ENCODE peak calls at places on chromosomes 13 and 19, in ten cellular contexts. One of them, this sample, is unnamed.

GRCh38 chr19:29777916-29778315 is 33.9 kb upstream of the CCNE1 start:
- DNase-seq in tibial nerve: no peak
- DNase-seq in uterus: no peak
- DNase-seq in lower lobe of right lung: no peak
- DNase-seq in pancreas: no peak
- DNase-seq in Peyer's patch: no peak
- DNase-seq in psoas muscle: no peak
- DNase-seq in left ventricle myocardium inferior: no peak
- DNase-seq in heart left ventricle: no peak
- DNase-seq in suprapubic skin: no peak
- DNase-seq in this sample: no peak

GRCh38 chr19:33462112-33462726 is 59.4 kb downstream of the PEPD start:
- DNase-seq in heart left ventricle: no peak
- DNase-seq in tibial nerve: no peak
- DNase-seq in Peyer's patch: no peak
- DNase-seq in lower lobe of right lung: peak; percentile 24
- DNase-seq in uterus: no peak
- DNase-seq in left ventricle myocardium inferior: no peak
- DNase-seq in pancreas: no peak
- DNase-seq in psoas muscle: no peak
- DNase-seq in suprapubic skin: no peak
- DNase-seq in this sample: no peak

GRCh38 chr19:32349724-32350475 is 4.5 kb downstream of the ZNF507 start:
- DNase-seq in tibial nerve: no peak
- DNase-seq in Peyer's patch: no peak
- DNase-seq in psoas muscle: no peak
- DNase-seq in left ventricle myocardium inferior: no peak
- DNase-seq in pancreas: no peak
- DNase-seq in heart left ventricle: no peak
- DNase-seq in lower lobe of right lung: no peak
- DNase-seq in uterus: no peak
- DNase-seq in suprapubic skin: no peak
- DNase-seq in this sample: no peak

GRCh38 chr13:82800391-82800790 is 1081.9 kb downstream of the SLITRK1 start:
- DNase-seq in tibial nerve: no peak
- DNase-seq in Peyer's patch: no peak
- DNase-seq in uterus: no peak
- DNase-seq in suprapubic skin: no peak
- DNase-seq in left ventricle myocardium inferior: no peak
- DNase-seq in psoas muscle: no peak
- DNase-seq in heart left ventricle: no peak
- DNase-seq in pancreas: no peak
- DNase-seq in lower lobe of right lung: no peak
- DNase-seq in this sample: no peak

GRCh38 chr19:30842926-30843325 is 470.7 kb downstream of the ZNF536 start:
- DNase-seq in lower lobe of right lung: no peak
- DNase-seq in heart left ventricle: no peak
- DNase-seq in psoas muscle: no peak
- DNase-seq in suprapubic skin: no peak
- DNase-seq in left ventricle myocardium inferior: no peak
- DNase-seq in pancreas: no peak
- DNase-seq in uterus: no peak
- DNase-seq in Peyer's patch: no peak
- DNase-seq in tibial nerve: no peak
- DNase-seq in this sample: peak; percentile 18

GRCh38 chr13:111202745-111203144 is 87.6 kb downstream of the ARHGEF7 start:
- DNase-seq in pancreas: no peak
- DNase-seq in psoas muscle: no peak
- DNase-seq in tibial nerve: no peak
- DNase-seq in left ventricle myocardium inferior: no peak
- DNase-seq in uterus: no peak
- DNase-seq in heart left ventricle: peak; percentile 73
- DNase-seq in lower lobe of right lung: no peak
- DNase-seq in Peyer's patch: peak; percentile 46
- DNase-seq in suprapubic skin: no peak
- DNase-seq in this sample: peak; percentile 69

GRCh38 chr19:30686252-30686762 is 314.1 kb downstream of the ZNF536 start:
- DNase-seq in tibial nerve: no peak
- DNase-seq in Peyer's patch: no peak
- DNase-seq in uterus: no peak
- DNase-seq in lower lobe of right lung: no peak
- DNase-seq in pancreas: no peak
- DNase-seq in psoas muscle: no peak
- DNase-seq in suprapubic skin: no peak
- DNase-seq in left ventricle myocardium inferior: no peak
- DNase-seq in heart left ventricle: no peak
- DNase-seq in this sample: no peak

GRCh38 chr13:63699948-63700347 is 2284.3 kb upstream of the PCDH20 start:
- DNase-seq in psoas muscle: no peak
- DNase-seq in uterus: no peak
- DNase-seq in left ventricle myocardium inferior: no peak
- DNase-seq in tibial nerve: no peak
- DNase-seq in suprapubic skin: no peak
- DNase-seq in heart left ventricle: no peak
- DNase-seq in pancreas: no peak
- DNase-seq in lower lobe of right lung: no peak
- DNase-seq in Peyer's patch: no peak
- DNase-seq in this sample: no peak

GRCh38 chr13:80712026-80712425 is 371.1 kb upstream of the SPRY2 start:
- DNase-seq in lower lobe of right lung: no peak
- DNase-seq in suprapubic skin: no peak
- DNase-seq in pancreas: no peak
- DNase-seq in left ventricle myocardium inferior: no peak
- DNase-seq in Peyer's patch: no peak
- DNase-seq in heart left ventricle: no peak
- DNase-seq in psoas muscle: no peak
- DNase-seq in uterus: no peak
- DNase-seq in tibial nerve: no peak
- DNase-seq in this sample: no peak

GRCh38 chr13:95533545-95534135 is 18.9 kb upstream of the CLDN10 start:
- DNase-seq in pancreas: no peak
- DNase-seq in tibial nerve: no peak
- DNase-seq in lower lobe of right lung: no peak
- DNase-seq in suprapubic skin: no peak
- DNase-seq in psoas muscle: no peak
- DNase-seq in Peyer's patch: no peak
- DNase-seq in uterus: no peak
- DNase-seq in left ventricle myocardium inferior: no peak
- DNase-seq in heart left ventricle: no peak
- DNase-seq in this sample: no peak

GRCh38 chr13:46523972-46524737 is 28.8 kb upstream of the LRCH1 start:
- DNase-seq in lower lobe of right lung: no peak
- DNase-seq in suprapubic skin: no peak
- DNase-seq in Peyer's patch: no peak
- DNase-seq in tibial nerve: no peak
- DNase-seq in left ventricle myocardium inferior: no peak
- DNase-seq in pancreas: no peak
- DNase-seq in heart left ventricle: peak; percentile 19
- DNase-seq in psoas muscle: no peak
- DNase-seq in uterus: no peak
- DNase-seq in this sample: no peak

GRCh38 chr13:20974981-20975585 is 72.5 kb upstream of the XPO4 start:
- DNase-seq in suprapubic skin: no peak
- DNase-seq in psoas muscle: no peak
- DNase-seq in heart left ventricle: no peak
- DNase-seq in lower lobe of right lung: peak; percentile 35
- DNase-seq in left ventricle myocardium inferior: no peak
- DNase-seq in pancreas: no peak
- DNase-seq in uterus: no peak
- DNase-seq in Peyer's patch: no peak
- DNase-seq in tibial nerve: no peak
- DNase-seq in this sample: no peak

GRCh38 chr19:45153339-45154063 is 7.3 kb downstream of the NKPD1 start:
- DNase-seq in lower lobe of right lung: no peak
- DNase-seq in uterus: peak; percentile 42
- DNase-seq in heart left ventricle: peak; percentile 47
- DNase-seq in suprapubic skin: no peak
- DNase-seq in tibial nerve: no peak
- DNase-seq in Peyer's patch: no peak
- DNase-seq in pancreas: peak; percentile 35
- DNase-seq in left ventricle myocardium inferior: peak; percentile 46
- DNase-seq in psoas muscle: peak; percentile 53
- DNase-seq in this sample: no peak

GRCh38 chr13:74891610-74892009 is 590.4 kb downstream of the TBC1D4 start:
- DNase-seq in tibial nerve: no peak
- DNase-seq in Peyer's patch: no peak
- DNase-seq in lower lobe of right lung: no peak
- DNase-seq in uterus: no peak
- DNase-seq in pancreas: no peak
- DNase-seq in heart left ventricle: no peak
- DNase-seq in psoas muscle: no peak
- DNase-seq in left ventricle myocardium inferior: no peak
- DNase-seq in suprapubic skin: no peak
- DNase-seq in this sample: no peak

GRCh38 chr13:33312150-33312908 is 26.8 kb upstream of the STARD13 start:
- DNase-seq in Peyer's patch: no peak
- DNase-seq in pancreas: no peak
- DNase-seq in suprapubic skin: no peak
- DNase-seq in heart left ventricle: no peak
- DNase-seq in tibial nerve: no peak
- DNase-seq in left ventricle myocardium inferior: no peak
- DNase-seq in psoas muscle: no peak
- DNase-seq in uterus: no peak
- DNase-seq in lower lobe of right lung: no peak
- DNase-seq in this sample: no peak

GRCh38 chr13:51494151-51494550 is 41.3 kb upstream of the INTS6 start:
- DNase-seq in pancreas: no peak
- DNase-seq in tibial nerve: no peak
- DNase-seq in psoas muscle: no peak
- DNase-seq in heart left ventricle: no peak
- DNase-seq in suprapubic skin: no peak
- DNase-seq in Peyer's patch: no peak
- DNase-seq in lower lobe of right lung: no peak
- DNase-seq in left ventricle myocardium inferior: no peak
- DNase-seq in uterus: no peak
- DNase-seq in this sample: no peak

GRCh38 chr13:25525884-25526283 is 154.1 kb downstream of the ATP8A2 start:
- DNase-seq in tibial nerve: no peak
- DNase-seq in suprapubic skin: no peak
- DNase-seq in uterus: no peak
- DNase-seq in Peyer's patch: no peak
- DNase-seq in psoas muscle: no peak
- DNase-seq in left ventricle myocardium inferior: no peak
- DNase-seq in heart left ventricle: no peak
- DNase-seq in lower lobe of right lung: no peak
- DNase-seq in pancreas: no peak
- DNase-seq in this sample: no peak

GRCh38 chr19:38209671-38210457 is 14.2 kb downstream of the DPF1 start:
- DNase-seq in Peyer's patch: peak; percentile 25
- DNase-seq in tibial nerve: peak; percentile 66
- DNase-seq in heart left ventricle: peak; percentile 76
- DNase-seq in uterus: peak; percentile 86
- DNase-seq in left ventricle myocardium inferior: peak; percentile 88
- DNase-seq in suprapubic skin: no peak
- DNase-seq in psoas muscle: peak; percentile 82
- DNase-seq in lower lobe of right lung: peak; percentile 70
- DNase-seq in pancreas: no peak
- DNase-seq in this sample: peak; percentile 75
- H3K27ac ChIP-seq in Peyer's patch: peak overlapping the region; percentile 40
- H3K27ac ChIP-seq in tibial nerve: peak overlapping the region; percentile 25
- H3K27ac ChIP-seq in heart left ventricle: peak overlapping the region; percentile 72
- H3K27ac ChIP-seq in uterus: peak overlapping the region; percentile 54
- H3K27ac ChIP-seq in left ventricle myocardium inferior: peak overlapping the region; percentile 83
- H3K27ac ChIP-seq in suprapubic skin: peak overlapping the region; percentile 78
- H3K27ac ChIP-seq in psoas muscle: peak overlapping the region; percentile 4
- H3K27ac ChIP-seq in lower lobe of right lung: peak overlapping the region; percentile 58
- H3K27ac ChIP-seq in pancreas: no peak overlapping the region
- H3K27ac ChIP-seq in this sample: peak overlapping the region; percentile 28

DNA sequence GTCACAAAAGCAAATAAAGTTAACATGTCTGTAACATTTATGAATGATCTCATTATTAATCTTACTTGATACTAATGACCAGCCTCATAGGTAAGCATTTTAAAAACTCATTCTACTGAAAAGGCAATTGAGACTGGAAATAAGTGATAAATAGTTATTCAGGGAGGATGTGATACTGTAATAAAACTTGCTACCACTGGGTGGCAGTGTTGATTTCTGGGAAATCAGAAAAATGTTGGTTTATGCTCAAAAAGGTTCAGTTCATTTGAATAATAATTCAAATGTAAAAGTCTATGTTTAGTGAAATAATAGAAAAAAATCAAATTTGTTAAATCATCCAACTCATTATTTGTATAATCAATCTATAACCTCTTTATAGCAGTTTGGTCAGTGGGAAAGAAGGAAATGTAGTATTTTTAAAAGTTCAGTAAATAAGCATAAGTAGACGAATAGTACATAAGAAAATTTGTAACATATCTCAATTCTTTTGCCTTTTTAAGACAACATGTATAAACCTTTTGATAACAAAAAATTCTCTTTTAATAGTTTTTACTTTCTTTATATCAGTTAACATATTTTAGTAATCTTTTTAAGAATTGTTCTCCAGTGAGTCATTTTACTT is 9.6 kb downstream of the ABHD13 start:
- DNase-seq in pancreas: no peak
- DNase-seq in suprapubic skin: no peak
- DNase-seq in lower lobe of right lung: no peak
- DNase-seq in uterus: no peak
- DNase-seq in Peyer's patch: no peak
- DNase-seq in psoas muscle: no peak
- DNase-seq in heart left ventricle: no peak
- DNase-seq in tibial nerve: no peak
- DNase-seq in left ventricle myocardium inferior: no peak
- DNase-seq in this sample: no peak
- TF ChIP-seq CTCF in pancreas: peak; percentile 71
- TF ChIP-seq CTCF in suprapubic skin: peak; percentile 68
- TF ChIP-seq CTCF in lower lobe of right lung: peak; percentile 84
- TF ChIP-seq CTCF in uterus: peak; percentile 74
- TF ChIP-seq CTCF in Peyer's patch: peak; percentile 68
- TF ChIP-seq CTCF in psoas muscle: peak; percentile 83
- TF ChIP-seq CTCF in heart left ventricle: peak; percentile 79
- TF ChIP-seq CTCF in tibial nerve: peak; percentile 57
- TF ChIP-seq CTCF in left ventricle myocardium inferior: peak; percentile 87
- TF ChIP-seq CTCF in this sample: peak; percentile 80

GRCh38 chr19:12270854-12271253 is 23.8 kb downstream of the ZNF44 start:
- DNase-seq in psoas muscle: no peak
- DNase-seq in Peyer's patch: no peak
- DNase-seq in suprapubic skin: no peak
- DNase-seq in uterus: no peak
- DNase-seq in heart left ventricle: no peak
- DNase-seq in pancreas: no peak
- DNase-seq in lower lobe of right lung: no peak
- DNase-seq in left ventricle myocardium inferior: no peak
- DNase-seq in tibial nerve: no peak
- DNase-seq in this sample: no peak
- H3K9me3 ChIP-seq in psoas muscle: peaks cover 86% of the 10 kb centered on the region
- H3K9me3 ChIP-seq in Peyer's patch: peaks cover 42% of the 10 kb centered on the region
- H3K9me3 ChIP-seq in suprapubic skin: peaks cover 52% of the 10 kb centered on the region
- H3K9me3 ChIP-seq in uterus: peaks cover 25% of the 10 kb centered on the region
- H3K9me3 ChIP-seq in heart left ventricle: peaks cover 8% of the 10 kb centered on the region
- H3K9me3 ChIP-seq in pancreas: peaks cover 10% of the 10 kb centered on the region
- H3K9me3 ChIP-seq in lower lobe of right lung: peaks cover 93% of the 10 kb centered on the region
- H3K9me3 ChIP-seq in left ventricle myocardium inferior: peaks cover 96% of the 10 kb centered on the region
- H3K9me3 ChIP-seq in tibial nerve: peaks cover 4% of the 10 kb centered on the region
- H3K9me3 ChIP-seq in this sample: peaks cover 24% of the 10 kb centered on the region

DNA sequence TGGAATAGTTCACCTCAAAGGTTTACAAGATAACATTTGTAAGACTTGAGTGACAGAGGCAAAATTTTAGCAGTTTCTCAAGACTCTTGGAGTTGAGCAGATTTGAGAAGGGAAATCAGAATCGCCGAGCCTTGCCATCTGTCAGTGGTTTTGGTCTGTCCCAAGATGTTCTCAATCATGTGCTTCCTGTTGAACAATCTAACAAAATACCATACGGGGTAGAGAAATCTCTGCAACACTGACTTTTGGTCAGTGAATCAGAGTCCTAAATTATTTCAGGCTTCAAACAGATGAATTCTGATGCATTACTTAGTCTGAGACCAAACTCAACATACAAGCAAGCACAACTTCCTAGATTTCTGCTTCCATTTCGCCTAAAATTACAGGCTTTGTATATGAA is 3.8 kb downstream of the KCTD12 start:
- DNase-seq in psoas muscle: no peak
- DNase-seq in lower lobe of right lung: peak; percentile 54
- DNase-seq in suprapubic skin: peak; percentile 72
- DNase-seq in Peyer's patch: no peak
- DNase-seq in uterus: no peak
- DNase-seq in tibial nerve: no peak
- DNase-seq in left ventricle myocardium inferior: no peak
- DNase-seq in heart left ventricle: no peak
- DNase-seq in pancreas: no peak
- DNase-seq in this sample: no peak
- H3K27ac ChIP-seq in psoas muscle: peak overlapping the region; percentile 23
- H3K27ac ChIP-seq in lower lobe of right lung: peak overlapping the region; percentile 94
- H3K27ac ChIP-seq in suprapubic skin: peak overlapping the region; percentile 5
- H3K27ac ChIP-seq in Peyer's patch: no peak overlapping the region
- H3K27ac ChIP-seq in uterus: peak overlapping the region; percentile 34
- H3K27ac ChIP-seq in tibial nerve: peak overlapping the region; percentile 81
- H3K27ac ChIP-seq in left ventricle myocardium inferior: peak overlapping the region; percentile 89
- H3K27ac ChIP-seq in heart left ventricle: peak overlapping the region; percentile 93
- H3K27ac ChIP-seq in pancreas: no peak overlapping the region
- H3K27ac ChIP-seq in this sample: peak overlapping the region; percentile 92